ENCODE peak calls at places on chromosome 14, in ten cellular contexts. S is nephron progenitor cell; Q is C1 segment of cervical spinal cord; Y is stimulated activated CD4-positive, alpha-beta T cell treated with anti-CD3 and anti-CD28 coated beads, Interleukin-1b, Interleukin-23, amount 100 ng/mL, for 24 hours; C is NCI-H2081; X is KG1; D is T follicular helper cell; W is activated CD4-positive, alpha-beta T cell treated with anti-CD3 and anti-CD28 coated beads for 4 hours; Z is pancreas; K is stomach. H is an unnamed sample.

GRCh38 chr14:51548187-51548586 is 103.5 kb upstream of the FRMD6 start:
- DNase-seq in C (peak; percentile 6), D (no peak), Z (no peak), W (no peak), S (no peak), K (no peak), Y (no peak), Q (no peak), X (no peak), H (no peak)

GRCh38 chr14:21102472-21103164 is 1.8 kb downstream of the TMEM253 start:
- DNase-seq in W (no peak), K (no peak), C (peak; percentile 21), D (no peak), Q (no peak), Y (no peak), Z (no peak), S (no peak), X (no peak), H (no peak)

GRCh38 chr14:22272408-22272807 is 316.6 kb downstream of the DAD1 start:
- DNase-seq in Y (no peak), Z (no peak), S (no peak), X (no peak), C (no peak), W (no peak), Q (no peak), D (no peak), K (no peak), H (no peak)

GRCh38 chr14:51730094-51730493 is 78.4 kb downstream of the FRMD6 start:
- DNase-seq in Y (no peak), C (no peak), K (no peak), W (no peak), Z (no peak), X (no peak), S (no peak), Q (no peak), D (no peak), H (no peak)

GRCh38 chr14:99884834-99885648 is 91.8 kb downstream of the EML1 start:
- DNase-seq in C (peak; percentile 68), K (no peak), S (peak; percentile 32), D (no peak), Y (no peak), X (peak; percentile 34), Z (no peak), W (peak; percentile 7), Q (no peak), H (no peak)

GRCh38 chr14:19800282-19801117 is 3.1 kb upstream of the OR4N2 start:
- DNase-seq in C (no peak), D (no peak), Q (peak; percentile 36), Z (no peak), K (no peak), W (no peak), X (no peak), S (no peak), Y (no peak), H (no peak)

GRCh38 chr14:101105045-101105444 is 201.5 kb upstream of the RTL1 start:
- DNase-seq in Z (no peak), D (no peak), X (no peak), Q (no peak), S (no peak), W (no peak), Y (no peak), K (no peak), C (no peak), H (no peak)

GRCh38 chr14:104681689-104682074 is 7.7 kb upstream of the INF2 start:
- DNase-seq in Q (peak; percentile 40), D (no peak), S (peak; percentile 77), X (no peak), Y (no peak), C (no peak), W (no peak), K (peak; percentile 92), Z (peak; percentile 86), H (no peak)

GRCh38 chr14:26577711-26578110 is 20.1 kb downstream of the NOVA1 start:
- DNase-seq in S (no peak), X (no peak), W (no peak), Y (no peak), D (no peak), K (no peak), C (no peak), Z (no peak), Q (no peak), H (no peak)

GRCh38 chr14:100022772-100023451 is 42.3 kb upstream of the EVL start:
- DNase-seq in Q (no peak), Z (no peak), C (no peak), K (no peak), D (no peak), S (peak; percentile 51), X (no peak), W (no peak), Y (no peak), H (no peak)

GRCh38 chr14:87391066-87391465 is 601.9 kb downstream of the GALC start:
- DNase-seq in X (no peak), Y (no peak), D (no peak), S (no peak), K (no peak), Z (no peak), C (no peak), W (no peak), Q (no peak), H (no peak)

GRCh38 chr14:39211109-39211741 is 22.5 kb upstream of the MIA2 start:
- DNase-seq in Z (no peak), D (no peak), Q (no peak), S (no peak), C (no peak), W (no peak), K (no peak), Y (no peak), X (no peak), H (no peak)

H was measured in activated naive CD4-positive, alpha-beta T cell treated with anti-CD3 and anti-CD28 coated beads, Interleukin-2, amount 50 U/mL, for 16 hours.